ENCODE peak calls at places on chromosomes 11 and 22, in six cellular contexts. Y is GM12865, Z is AG04450, J is brain microvascular endothelial cell, S is pancreas, R is adrenal gland. K is an unnamed sample.

GRCh38 chr22:41576877-41577276 is 12.8 kb downstream of the PMM1 start:
- DNase-seq in Y (peak; percentile 64), Z (no peak), J (peak; percentile 41), S (peak; percentile 71), R (peak; percentile 86), K (no peak)

GRCh38 chr11:68206211-68206610 is 6.9 kb downstream of the KMT5B start:
- DNase-seq in Y (peak; percentile 75), Z (no peak), J (peak; percentile 35), S (peak; percentile 15), R (no peak), K (peak; percentile 13)

GRCh38 chr11:124415356-124415923 is 9.2 kb downstream of the OR8B4 start:
- DNase-seq in Y (peak; percentile 67), Z (peak; percentile 41), J (peak; percentile 7), S (no peak), R (peak; percentile 21), K (peak; percentile 21)

GRCh38 chr11:1623716-1624115 is 1.8 kb upstream of the KRTAP5-4 start:
- DNase-seq in Y (no peak), Z (no peak), J (no peak), S (no peak), R (no peak), K (no peak)

GRCh38 chr11:70471254-70471653 is 72.9 kb downstream of the CTTN start:
- DNase-seq in Y (peak; percentile 76), Z (no peak), J (peak; percentile 28), S (no peak), R (no peak), K (no peak)

GRCh38 chr11:39675171-39675570 is 1784.3 kb downstream of the LRRC4C start:
- DNase-seq in Y (no peak), Z (no peak), J (no peak), S (no peak), R (no peak), K (no peak)

GRCh38 chr11:74226907-74227306 is 55.8 kb downstream of the PPME1 start:
- DNase-seq in Y (peak; percentile 2), Z (no peak), J (no peak), S (no peak), R (no peak), K (no peak)

GRCh38 chr22:42803454-42803853 is 53.6 kb downstream of the ARFGAP3 start:
- DNase-seq in Y (no peak), Z (no peak), J (no peak), S (peak; percentile 47), R (peak; percentile 27), K (no peak)

GRCh38 chr11:93591247-93591898 is 48.2 kb upstream of the SMCO4 start:
- DNase-seq in Y (peak; percentile 53), Z (no peak), J (peak; percentile 79), S (no peak), R (no peak), K (peak; percentile 76)

GRCh38 chr22:43820671-43821305 is 8.7 kb upstream of the EFCAB6 start:
- DNase-seq in Y (no peak), Z (no peak), J (no peak), S (no peak), R (no peak), K (no peak)

GRCh38 chr11:69595805-69596665 is 44.9 kb upstream of the CCND1 start:
- DNase-seq in Y (no peak), Z (no peak), J (no peak), S (no peak), R (peak; percentile 6), K (no peak)

GRCh38 chr11:112279901-112280267 is 19.2 kb upstream of the PLET1 start:
- DNase-seq in Y (peak; percentile 77), Z (no peak), J (peak; percentile 26), S (peak; percentile 90), R (peak; percentile 77), K (no peak)

GRCh38 chr11:68002575-68002942 is 1.3 kb downstream of the UNC93B1 start:
- DNase-seq in Y (peak; percentile 74), Z (no peak), J (no peak), S (no peak), R (no peak), K (no peak)

GRCh38 chr11:116035972-116036371 is 531.8 kb upstream of the CADM1 start:
- DNase-seq in Y (no peak), Z (no peak), J (no peak), S (no peak), R (no peak), K (no peak)

GRCh38 chr11:44326615-44327475 is 16.9 kb upstream of the ALX4 start:
- DNase-seq in Y (no peak), Z (no peak), J (no peak), S (no peak), R (no peak), K (no peak)

GRCh38 chr11:109934151-109934550 is 159.0 kb upstream of the ZC3H12C start:
- DNase-seq in Y (no peak), Z (no peak), J (no peak), S (no peak), R (no peak), K (no peak)

GRCh38 chr22:47207387-47207786 is 444.9 kb downstream of the TBC1D22A start:
- DNase-seq in Y (no peak), Z (no peak), J (no peak), S (no peak), R (no peak), K (no peak)

GRCh38 chr11:63961608-63962412 is 12.6 kb upstream of the COX8A start:
- DNase-seq in Y (no peak), Z (no peak), J (peak; percentile 35), S (no peak), R (no peak), K (peak; percentile 37)

GRCh38 chr11:44831605-44832394 is 105.0 kb downstream of the TSPAN18 start:
- DNase-seq in Y (no peak), Z (no peak), J (no peak), S (no peak), R (no peak), K (no peak)

GRCh38 chr22:17035246-17035645 is 27.2 kb upstream of the GAB4 start:
- DNase-seq in Y (no peak), Z (no peak), J (no peak), S (no peak), R (peak; percentile 71), K (no peak)

DNA sequence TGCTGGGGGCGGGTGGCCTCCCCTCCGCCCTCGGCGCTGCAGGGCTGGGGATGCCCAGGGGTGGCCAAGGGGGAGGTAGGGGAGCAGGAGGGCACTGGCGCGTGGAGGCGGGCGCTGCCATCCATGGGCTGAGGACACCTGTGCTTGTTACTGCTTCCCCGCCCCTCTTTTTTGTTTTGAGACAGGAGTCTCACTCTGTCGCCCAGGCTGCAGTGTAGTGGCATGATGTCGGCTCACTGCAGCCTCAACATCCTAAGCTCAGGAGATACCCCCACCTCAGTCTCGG is 683 bp upstream of the FADS3 start:
- DNase-seq in Y (no peak), Z (no peak), J (no peak), S (peak; percentile 69), R (no peak), K (no peak)
- H3K4me3 ChIP-seq in Y (peak overlapping the region; percentile 50), Z (peak overlapping the region; percentile 84), J (peak overlapping the region; percentile 48), S (peak overlapping the region; percentile 75), R (no peak overlapping the region), K (peak overlapping the region; percentile 37)

GRCh38 chr22:38964306-38964705 is 6.9 kb downstream of the APOBEC3A start:
- DNase-seq in Y (no peak), Z (no peak), J (no peak), S (no peak), R (no peak), K (no peak)
- H3K4me3 ChIP-seq in Y (no peak overlapping the region), Z (no peak overlapping the region), J (no peak overlapping the region), S (no peak overlapping the region), R (no peak overlapping the region), K (no peak overlapping the region)

DNA sequence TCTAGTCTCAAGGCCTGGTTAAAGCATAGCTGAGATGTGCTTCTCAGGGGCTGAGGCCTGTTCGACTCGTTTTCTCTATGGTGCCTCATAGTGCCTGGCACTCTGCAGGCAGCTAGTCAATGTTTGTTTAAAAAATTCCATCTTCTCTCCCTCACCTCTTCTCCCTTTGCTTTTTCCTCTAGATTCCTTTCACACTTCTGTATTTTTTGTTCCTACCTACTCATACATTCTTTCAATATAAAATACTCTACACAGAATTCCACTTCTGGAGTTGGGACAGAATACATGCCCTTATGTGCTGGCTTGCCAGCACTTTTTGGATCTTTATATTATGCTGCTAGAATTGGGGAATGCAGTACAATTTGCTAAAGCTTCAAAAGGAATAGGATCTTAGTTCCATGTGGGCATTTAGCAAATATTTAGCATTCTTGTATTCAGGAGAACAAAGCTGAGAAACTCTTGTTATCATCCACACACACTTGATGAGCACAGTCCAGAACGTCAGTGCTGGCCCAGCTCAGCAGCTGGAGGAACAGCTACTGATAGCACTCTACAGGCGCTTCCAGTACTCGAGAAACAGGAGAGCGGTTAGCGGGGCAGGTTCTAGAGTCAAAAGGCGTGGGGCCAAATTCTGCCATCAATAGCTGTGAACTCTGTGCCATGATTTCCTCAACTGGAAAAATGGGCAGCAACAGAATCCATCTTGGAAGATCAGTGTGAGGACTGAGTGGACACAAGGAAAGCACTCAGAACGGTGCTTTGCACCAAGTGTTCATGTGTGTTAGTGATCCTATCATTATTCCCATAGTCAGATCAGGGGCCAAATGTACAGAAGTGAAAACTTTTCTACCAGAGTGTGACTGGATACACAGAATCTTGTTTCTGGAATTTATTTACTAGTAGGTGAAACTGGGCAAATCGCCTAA is 3.4 kb downstream of the JOSD1 start:
- DNase-seq in Y (no peak), Z (no peak), J (peak; percentile 61), S (no peak), R (peak; percentile 48), K (no peak)
- H3K4me3 ChIP-seq in Y (no peak overlapping the region), Z (peak overlapping the region; percentile 7), J (peak overlapping the region; percentile 87), S (no peak overlapping the region), R (no peak overlapping the region), K (no peak overlapping the region)

DNA sequence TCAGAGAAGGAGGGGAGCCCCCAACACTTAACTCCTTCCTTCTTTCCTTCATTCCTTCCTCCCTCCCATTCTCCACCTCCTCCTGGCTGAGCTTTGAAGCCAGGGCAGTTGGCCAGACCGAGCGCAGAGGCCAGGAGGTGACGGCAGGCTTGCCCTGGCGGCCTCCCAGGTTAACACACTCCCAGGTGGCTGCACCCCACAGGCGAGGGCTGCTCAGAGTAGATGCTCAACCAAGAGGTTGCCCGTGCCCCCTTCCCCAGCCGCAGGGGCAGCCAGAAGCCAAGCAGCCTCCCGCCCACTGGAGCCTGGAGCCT is 6.3 kb upstream of the CDKN1C start:
- DNase-seq in Y (no peak), Z (no peak), J (no peak), S (peak; percentile 79), R (peak; percentile 59), K (no peak)
- H3K4me3 ChIP-seq in Y (no peak overlapping the region), Z (peak overlapping the region; percentile 63), J (peak overlapping the region; percentile 53), S (no peak overlapping the region), R (no peak overlapping the region), K (peak overlapping the region; percentile 50)